ENCODE peak calls at places on chromosomes 1 and 21, in seven cellular contexts. One of them, this sample, is unnamed.
A peak's percentile ranks its signal among the peaks of the same experiment; 100 is the strongest.

GRCh38 chr1:223628233-223628632 is 37.3 kb downstream of the CAPN8 start:
- DNase-seq in left lung: no peak
- DNase-seq in ascending aorta: no peak
- DNase-seq in small intestine: peak; percentile 49
- DNase-seq in colonic mucosa: peak; percentile 41
- DNase-seq in effector memory CD4-positive, alpha-beta T cell: peak; percentile 15
- DNase-seq in A673: peak; percentile 78
- DNase-seq in this sample: peak; percentile 61

GRCh38 chr1:8281843-8282509 is 35.9 kb upstream of the SLC45A1 start:
- DNase-seq in left lung: no peak
- DNase-seq in ascending aorta: no peak
- DNase-seq in small intestine: no peak
- DNase-seq in colonic mucosa: no peak
- DNase-seq in effector memory CD4-positive, alpha-beta T cell: no peak
- DNase-seq in A673: no peak
- DNase-seq in this sample: peak; percentile 62

GRCh38 chr1:94068831-94069648 is 51.9 kb downstream of the ABCA4 start:
- DNase-seq in left lung: no peak
- DNase-seq in ascending aorta: no peak
- DNase-seq in small intestine: peak; percentile 53
- DNase-seq in colonic mucosa: peak; percentile 71
- DNase-seq in effector memory CD4-positive, alpha-beta T cell: no peak
- DNase-seq in A673: no peak
- DNase-seq in this sample: peak; percentile 72

GRCh38 chr1:34060901-34061415 is 104.1 kb downstream of the CSMD2 start:
- DNase-seq in left lung: no peak
- DNase-seq in ascending aorta: no peak
- DNase-seq in small intestine: no peak
- DNase-seq in colonic mucosa: peak; percentile 21
- DNase-seq in effector memory CD4-positive, alpha-beta T cell: no peak
- DNase-seq in A673: no peak
- DNase-seq in this sample: no peak

GRCh38 chr1:40076895-40077312 is 20.1 kb downstream of the PPT1 start:
- DNase-seq in left lung: no peak
- DNase-seq in ascending aorta: no peak
- DNase-seq in small intestine: no peak
- DNase-seq in colonic mucosa: no peak
- DNase-seq in effector memory CD4-positive, alpha-beta T cell: no peak
- DNase-seq in A673: peak; percentile 15
- DNase-seq in this sample: no peak

GRCh38 chr1:208855403-208855802 is 611.2 kb upstream of the PLXNA2 start:
- DNase-seq in left lung: no peak
- DNase-seq in ascending aorta: no peak
- DNase-seq in small intestine: no peak
- DNase-seq in colonic mucosa: no peak
- DNase-seq in effector memory CD4-positive, alpha-beta T cell: no peak
- DNase-seq in A673: no peak
- DNase-seq in this sample: no peak

GRCh38 chr21:35703704-35704103 is 356.6 kb downstream of the SETD4 start:
- DNase-seq in left lung: no peak
- DNase-seq in ascending aorta: no peak
- DNase-seq in small intestine: no peak
- DNase-seq in colonic mucosa: no peak
- DNase-seq in effector memory CD4-positive, alpha-beta T cell: no peak
- DNase-seq in A673: no peak
- DNase-seq in this sample: no peak

GRCh38 chr1:39214998-39215873 is 10.7 kb downstream of the MACF1 start:
- DNase-seq in left lung: no peak
- DNase-seq in ascending aorta: no peak
- DNase-seq in small intestine: no peak
- DNase-seq in colonic mucosa: peak; percentile 41
- DNase-seq in effector memory CD4-positive, alpha-beta T cell: no peak
- DNase-seq in A673: no peak
- DNase-seq in this sample: peak; percentile 53

GRCh38 chr1:218683224-218683623 is 338.1 kb downstream of the TGFB2 start:
- DNase-seq in left lung: no peak
- DNase-seq in ascending aorta: no peak
- DNase-seq in small intestine: no peak
- DNase-seq in colonic mucosa: no peak
- DNase-seq in effector memory CD4-positive, alpha-beta T cell: no peak
- DNase-seq in A673: no peak
- DNase-seq in this sample: no peak

GRCh38 chr1:162530318-162530984 is 31.1 kb upstream of the UAP1 start:
- DNase-seq in left lung: no peak
- DNase-seq in ascending aorta: no peak
- DNase-seq in small intestine: no peak
- DNase-seq in colonic mucosa: no peak
- DNase-seq in effector memory CD4-positive, alpha-beta T cell: no peak
- DNase-seq in A673: no peak
- DNase-seq in this sample: no peak

GRCh38 chr1:121516279-121516967 is 331.6 kb downstream of the SRGAP2C start:
- DNase-seq in left lung: peak; percentile 76
- DNase-seq in ascending aorta: no peak
- DNase-seq in small intestine: peak; percentile 37
- DNase-seq in colonic mucosa: peak; percentile 18
- DNase-seq in effector memory CD4-positive, alpha-beta T cell: peak; percentile 18
- DNase-seq in A673: no peak
- DNase-seq in this sample: peak; percentile 67

GRCh38 chr1:85849660-85850059 is 141.4 kb upstream of the ZNHIT6 start:
- DNase-seq in left lung: no peak
- DNase-seq in ascending aorta: no peak
- DNase-seq in small intestine: no peak
- DNase-seq in colonic mucosa: no peak
- DNase-seq in effector memory CD4-positive, alpha-beta T cell: no peak
- DNase-seq in A673: no peak
- DNase-seq in this sample: no peak
- H3K27ac ChIP-seq in left lung: no peak overlapping the region
- H3K27ac ChIP-seq in ascending aorta: no peak overlapping the region
- H3K27ac ChIP-seq in small intestine: no peak overlapping the region
- H3K27ac ChIP-seq in colonic mucosa: no peak overlapping the region
- H3K27ac ChIP-seq in effector memory CD4-positive, alpha-beta T cell: no peak overlapping the region
- H3K27ac ChIP-seq in A673: no peak overlapping the region
- H3K27ac ChIP-seq in this sample: no peak overlapping the region

GRCh38 chr21:28633803-28634572 is 358.7 kb downstream of the LTN1 start:
- DNase-seq in left lung: no peak
- DNase-seq in ascending aorta: peak; percentile 90
- DNase-seq in small intestine: no peak
- DNase-seq in colonic mucosa: no peak
- DNase-seq in effector memory CD4-positive, alpha-beta T cell: no peak
- DNase-seq in A673: peak; percentile 43
- DNase-seq in this sample: no peak
- H3K4me3 ChIP-seq in left lung: no peak overlapping the region
- H3K4me3 ChIP-seq in ascending aorta: no peak overlapping the region
- H3K4me3 ChIP-seq in small intestine: no peak overlapping the region
- H3K4me3 ChIP-seq in colonic mucosa: no peak overlapping the region
- H3K4me3 ChIP-seq in effector memory CD4-positive, alpha-beta T cell: no peak overlapping the region
- H3K4me3 ChIP-seq in A673: no peak overlapping the region
- H3K4me3 ChIP-seq in this sample: no peak overlapping the region

DNA sequence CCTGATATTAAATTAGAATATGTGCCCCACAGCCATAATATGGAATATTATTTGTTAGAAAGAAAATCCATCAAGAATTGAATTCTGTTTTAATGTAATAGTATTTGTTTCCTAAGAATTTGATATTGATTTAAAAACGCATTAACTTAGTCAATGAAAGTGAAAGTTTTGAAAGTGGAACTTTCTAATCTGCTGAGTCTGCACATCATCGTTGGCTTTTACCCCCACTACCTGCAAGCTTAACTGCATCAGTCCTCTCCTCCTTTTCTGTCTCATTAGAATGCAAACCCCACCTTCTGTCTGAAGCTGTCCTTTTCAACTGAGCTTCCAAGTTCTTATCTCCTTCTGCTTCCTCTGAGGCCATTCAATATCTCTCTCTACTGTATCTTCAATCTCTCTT is 42.5 kb downstream of the XCL1 start:
- DNase-seq in left lung: no peak
- DNase-seq in ascending aorta: no peak
- DNase-seq in small intestine: no peak
- DNase-seq in colonic mucosa: no peak
- DNase-seq in effector memory CD4-positive, alpha-beta T cell: no peak
- DNase-seq in A673: no peak
- DNase-seq in this sample: no peak
- H3K4me1 ChIP-seq in left lung: no peaks in the 10 kb centered on the region
- H3K4me1 ChIP-seq in ascending aorta: peaks cover 6% of the 10 kb centered on the region
- H3K4me1 ChIP-seq in small intestine: no peaks in the 10 kb centered on the region
- H3K4me1 ChIP-seq in colonic mucosa: no peaks in the 10 kb centered on the region
- H3K4me1 ChIP-seq in effector memory CD4-positive, alpha-beta T cell: no peaks in the 10 kb centered on the region
- H3K4me1 ChIP-seq in A673: peaks cover 4% of the 10 kb centered on the region
- H3K4me1 ChIP-seq in this sample: no peaks in the 10 kb centered on the region

GRCh38 chr1:75472971-75473603 is 137.8 kb downstream of the SLC44A5 start:
- DNase-seq in left lung: no peak
- DNase-seq in ascending aorta: no peak
- DNase-seq in small intestine: no peak
- DNase-seq in colonic mucosa: no peak
- DNase-seq in effector memory CD4-positive, alpha-beta T cell: no peak
- DNase-seq in A673: peak; percentile 75
- DNase-seq in this sample: no peak

GRCh38 chr1:75469586-75470173 is 141.2 kb downstream of the SLC44A5 start:
- DNase-seq in left lung: no peak
- DNase-seq in ascending aorta: no peak
- DNase-seq in small intestine: no peak
- DNase-seq in colonic mucosa: no peak
- DNase-seq in effector memory CD4-positive, alpha-beta T cell: no peak
- DNase-seq in A673: no peak
- DNase-seq in this sample: no peak

GRCh38 chr1:75472089-75472970 is 138.6 kb downstream of the SLC44A5 start:
- DNase-seq in left lung: no peak
- DNase-seq in ascending aorta: no peak
- DNase-seq in small intestine: no peak
- DNase-seq in colonic mucosa: no peak
- DNase-seq in effector memory CD4-positive, alpha-beta T cell: no peak
- DNase-seq in A673: no peak
- DNase-seq in this sample: no peak

GRCh38 chr1:75471245-75471644 is 139.7 kb downstream of the SLC44A5 start:
- DNase-seq in left lung: no peak
- DNase-seq in ascending aorta: no peak
- DNase-seq in small intestine: no peak
- DNase-seq in colonic mucosa: no peak
- DNase-seq in effector memory CD4-positive, alpha-beta T cell: no peak
- DNase-seq in A673: no peak
- DNase-seq in this sample: no peak

GRCh38 chr1:75470448-75470847 is 140.5 kb downstream of the SLC44A5 start:
- DNase-seq in left lung: no peak
- DNase-seq in ascending aorta: no peak
- DNase-seq in small intestine: no peak
- DNase-seq in colonic mucosa: no peak
- DNase-seq in effector memory CD4-positive, alpha-beta T cell: no peak
- DNase-seq in A673: no peak
- DNase-seq in this sample: no peak
- H3K27ac ChIP-seq in left lung: no peak overlapping the region
- H3K27ac ChIP-seq in ascending aorta: no peak overlapping the region
- H3K27ac ChIP-seq in small intestine: no peak overlapping the region
- H3K27ac ChIP-seq in colonic mucosa: no peak overlapping the region
- H3K27ac ChIP-seq in effector memory CD4-positive, alpha-beta T cell: no peak overlapping the region
- H3K27ac ChIP-seq in A673: no peak overlapping the region
- H3K27ac ChIP-seq in this sample: no peak overlapping the region

This sample was measured in lower lobe of right lung.